ENCODE peak calls at places on chromosomes 2 and 18, in five cellular contexts. One of them, this sample, is unnamed.

GRCh38 chr2:163736433-163737168 is 793 bp upstream of the FIGN start:
- DNase-seq in kidney: peak; percentile 77
- DNase-seq in heart right ventricle: peak; percentile 61
- DNase-seq in A549: peak; percentile 82
- DNase-seq in transverse colon: peak; percentile 9
- DNase-seq in this sample: peak; percentile 48

GRCh38 chr2:46068604-46069003 is 228.6 kb upstream of the EPAS1 start:
- DNase-seq in kidney: no peak
- DNase-seq in heart right ventricle: no peak
- DNase-seq in A549: no peak
- DNase-seq in transverse colon: no peak
- DNase-seq in this sample: no peak

GRCh38 chr2:143974262-143974661 is 545.7 kb downstream of the ZEB2 start:
- DNase-seq in heart right ventricle: no peak
- DNase-seq in kidney: no peak
- DNase-seq in A549: no peak
- DNase-seq in transverse colon: no peak
- DNase-seq in this sample: no peak

GRCh38 chr2:48900321-48901014 is 144.9 kb upstream of the LHCGR start:
- DNase-seq in A549: no peak
- DNase-seq in heart right ventricle: no peak
- DNase-seq in kidney: no peak
- DNase-seq in transverse colon: no peak
- DNase-seq in this sample: no peak

GRCh38 chr2:219684721-219685689 is 57.6 kb downstream of the SLC4A3 start:
- DNase-seq in transverse colon: peak; percentile 75
- DNase-seq in kidney: peak; percentile 89
- DNase-seq in A549: no peak
- DNase-seq in heart right ventricle: peak; percentile 44
- DNase-seq in this sample: peak; percentile 93

GRCh38 chr2:190303642-190304041 is 16.0 kb downstream of the HIBCH start:
- DNase-seq in transverse colon: no peak
- DNase-seq in A549: no peak
- DNase-seq in heart right ventricle: no peak
- DNase-seq in kidney: no peak
- DNase-seq in this sample: no peak

GRCh38 chr2:197707316-197708213 is 2.4 kb downstream of the MARS2 start:
- DNase-seq in A549: peak; percentile 25
- DNase-seq in kidney: no peak
- DNase-seq in heart right ventricle: no peak
- DNase-seq in transverse colon: no peak
- DNase-seq in this sample: peak; percentile 55

GRCh38 chr2:25309402-25309801 is 32.3 kb downstream of the DNMT3A start:
- DNase-seq in kidney: no peak
- DNase-seq in transverse colon: peak; percentile 69
- DNase-seq in heart right ventricle: no peak
- DNase-seq in A549: peak; percentile 73
- DNase-seq in this sample: no peak

GRCh38 chr2:119234021-119235019 is 10.7 kb downstream of the STEAP3 start:
- DNase-seq in kidney: no peak
- DNase-seq in heart right ventricle: no peak
- DNase-seq in A549: no peak
- DNase-seq in transverse colon: no peak
- DNase-seq in this sample: no peak

GRCh38 chr2:241762933-241763369 is 13.7 kb upstream of the GAL3ST2 start:
- DNase-seq in kidney: no peak
- DNase-seq in transverse colon: peak; percentile 38
- DNase-seq in heart right ventricle: no peak
- DNase-seq in A549: no peak
- DNase-seq in this sample: no peak

DNA sequence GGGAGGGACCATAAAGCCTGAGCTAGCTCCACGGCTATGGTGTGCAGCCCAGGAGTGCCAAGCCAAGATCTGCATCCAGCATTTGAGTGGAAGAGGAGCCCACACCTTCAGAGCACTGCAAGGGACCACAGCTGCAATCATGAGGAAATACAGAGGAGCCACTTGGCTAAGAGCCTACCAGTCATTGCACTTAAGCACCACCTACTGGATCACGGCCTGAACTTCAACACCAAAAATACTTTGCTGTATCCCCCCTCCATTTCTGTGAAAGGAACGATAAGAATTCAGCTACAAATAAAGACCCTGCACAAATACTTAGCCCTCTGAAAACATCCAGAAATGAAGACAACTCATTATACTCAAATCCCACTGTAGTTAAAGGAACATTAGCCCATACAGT is 545.3 kb downstream of the TSN start:
- DNase-seq in A549: no peak
- DNase-seq in transverse colon: no peak
- DNase-seq in kidney: no peak
- DNase-seq in heart right ventricle: no peak
- DNase-seq in this sample: no peak
- TF ChIP-seq CTCF in A549: no peak
- TF ChIP-seq CTCF in transverse colon: no peak
- TF ChIP-seq CTCF in kidney: no peak
- TF ChIP-seq CTCF in heart right ventricle: no peak
- TF ChIP-seq CTCF in this sample: no peak

GRCh38 chr18:36572135-36572856 is 256.5 kb downstream of the TPGS2 start:
- DNase-seq in transverse colon: peak; percentile 28
- DNase-seq in heart right ventricle: no peak
- DNase-seq in kidney: no peak
- DNase-seq in A549: peak; percentile 5
- DNase-seq in this sample: peak; percentile 30
- H3K27ac ChIP-seq in transverse colon: no peak overlapping the region
- H3K27ac ChIP-seq in heart right ventricle: no peak overlapping the region
- H3K27ac ChIP-seq in kidney: no peak overlapping the region
- H3K27ac ChIP-seq in A549: no peak overlapping the region
- H3K27ac ChIP-seq in this sample: no peak overlapping the region

DNA sequence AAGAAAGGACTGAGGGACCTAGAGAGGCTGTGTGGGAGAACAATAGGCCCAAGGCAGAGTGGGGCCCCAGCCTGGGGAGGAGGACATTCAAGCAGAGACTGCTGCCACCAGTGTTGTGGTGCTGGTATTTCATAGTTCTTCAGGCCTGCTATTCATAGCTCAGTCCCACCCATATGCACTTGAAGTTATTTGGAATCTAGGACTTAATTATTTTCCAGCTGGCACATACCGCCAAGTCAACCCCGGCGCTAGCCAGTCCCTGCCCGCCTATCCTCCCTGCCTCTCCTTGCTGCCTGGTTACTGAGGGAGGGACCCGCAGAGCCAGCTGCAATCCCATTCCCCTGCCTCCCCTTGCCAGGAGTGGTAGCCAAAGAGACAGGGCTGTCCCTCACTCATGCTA is 141.2 kb downstream of the CABLES1 start:
- DNase-seq in kidney: no peak
- DNase-seq in A549: no peak
- DNase-seq in heart right ventricle: peak; percentile 37
- DNase-seq in transverse colon: no peak
- DNase-seq in this sample: no peak
- TF ChIP-seq CTCF in kidney: no peak
- TF ChIP-seq CTCF in A549: no peak
- TF ChIP-seq CTCF in heart right ventricle: no peak
- TF ChIP-seq CTCF in transverse colon: no peak
- TF ChIP-seq CTCF in this sample: no peak

GRCh38 chr2:238152811-238153688 is 5.7 kb upstream of the ERFE start:
- DNase-seq in A549: no peak
- DNase-seq in kidney: no peak
- DNase-seq in heart right ventricle: peak; percentile 9
- DNase-seq in transverse colon: no peak
- DNase-seq in this sample: no peak

GRCh38 chr2:238157506-238158017 is 1.2 kb upstream of the ERFE start:
- DNase-seq in A549: no peak
- DNase-seq in transverse colon: no peak
- DNase-seq in heart right ventricle: peak; percentile 3
- DNase-seq in kidney: peak; percentile 82
- DNase-seq in this sample: no peak

GRCh38 chr2:238154570-238154969 is 4.2 kb upstream of the ERFE start:
- DNase-seq in A549: no peak
- DNase-seq in transverse colon: no peak
- DNase-seq in kidney: peak; percentile 63
- DNase-seq in heart right ventricle: peak; percentile 3
- DNase-seq in this sample: no peak

GRCh38 chr2:238155761-238156694 is 2.7 kb upstream of the ERFE start:
- DNase-seq in A549: no peak
- DNase-seq in transverse colon: no peak
- DNase-seq in kidney: peak; percentile 54
- DNase-seq in heart right ventricle: peak; percentile 12
- DNase-seq in this sample: no peak

GRCh38 chr2:238155051-238155760 is 3.6 kb upstream of the ERFE start:
- DNase-seq in kidney: peak; percentile 94
- DNase-seq in heart right ventricle: peak; percentile 46
- DNase-seq in transverse colon: no peak
- DNase-seq in A549: no peak
- DNase-seq in this sample: no peak
- H3K27ac ChIP-seq in kidney: no peak overlapping the region
- H3K27ac ChIP-seq in heart right ventricle: peak overlapping the region; percentile 3
- H3K27ac ChIP-seq in transverse colon: peak overlapping the region; percentile 13
- H3K27ac ChIP-seq in A549: no peak overlapping the region
- H3K27ac ChIP-seq in this sample: no peak overlapping the region

DNA sequence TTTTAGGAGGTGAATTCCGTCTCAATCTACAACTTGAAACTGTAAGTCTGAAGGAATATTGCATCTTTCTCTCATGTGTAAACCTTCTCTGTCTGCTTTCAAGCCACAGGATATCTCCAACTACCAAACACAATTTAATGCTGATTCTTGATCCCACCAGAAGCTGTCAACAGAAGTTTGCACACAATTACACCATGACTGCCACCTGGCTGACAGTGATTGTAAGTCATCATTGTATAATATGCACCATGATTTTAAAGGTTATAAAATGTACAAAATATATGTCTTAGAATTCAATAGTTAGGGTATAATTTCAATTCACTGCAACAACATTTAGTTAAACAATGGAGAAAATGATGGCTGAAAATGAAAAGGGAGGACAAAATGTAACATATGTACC is 18.4 kb downstream of the PREPL start:
- DNase-seq in heart right ventricle: no peak
- DNase-seq in A549: peak; percentile 28
- DNase-seq in kidney: no peak
- DNase-seq in transverse colon: no peak
- DNase-seq in this sample: peak; percentile 6
- TF ChIP-seq CTCF in heart right ventricle: no peak
- TF ChIP-seq CTCF in A549: peak; percentile 68
- TF ChIP-seq CTCF in kidney: peak; percentile 25
- TF ChIP-seq CTCF in transverse colon: peak; percentile 15
- TF ChIP-seq CTCF in this sample: peak; percentile 26

This sample was measured in RWPE1.